ENCODE peak calls at places on chromosome 4, in ten cellular contexts. S is pancreas, J is K562, B is right lobe of liver, F is left lung, G is lower lobe of right lung, T is HCT116, R is thoracic aorta, C is aorta, Q is gastrocnemius medialis. H is an unnamed sample. For H3K27me3, the result is how much of the 10 kb centered on the place peaks cover.

GRCh38 chr4:153318696-153319320 is 25.7 kb upstream of the MND1 start:
- ATAC-seq in S (peak), J (peak), B (peak), F (peak), G (peak), T (peak), R (no peak), C (peak), Q (no peak), H (peak)

GRCh38 chr4:53205970-53206369 is 159.9 kb downstream of the SCFD2 start:
- ATAC-seq in S (no peak), J (no peak), B (no peak), F (no peak), G (no peak), T (no peak), R (no peak), C (no peak), Q (no peak), H (no peak)

GRCh38 chr4:128819082-128819742 is 9.7 kb downstream of the JADE1 start:
- ATAC-seq in S (no peak), J (peak), B (no peak), F (no peak), G (no peak), T (no peak), R (no peak), C (no peak), Q (no peak), H (no peak)

GRCh38 chr4:6387946-6388345 is 84.5 kb downstream of the PPP2R2C start:
- ATAC-seq in S (no peak), J (no peak), B (no peak), F (no peak), G (no peak), T (peak), R (no peak), C (no peak), Q (no peak), H (no peak)

GRCh38 chr4:182246401-182247205 is 3.4 kb downstream of the TENM3 start:
- ATAC-seq in S (no peak), J (no peak), B (no peak), F (no peak), G (no peak), T (no peak), R (no peak), C (no peak), Q (no peak), H (no peak)

GRCh38 chr4:82352825-82353370 is 20.9 kb downstream of the HNRNPD start:
- ATAC-seq in S (no peak), J (peak), B (no peak), F (no peak), G (no peak), T (no peak), R (no peak), C (no peak), Q (no peak), H (no peak)

GRCh38 chr4:87068591-87069021 is 133.8 kb downstream of the AFF1 start:
- ATAC-seq in S (peak), J (peak), B (no peak), F (peak), G (peak), T (no peak), R (no peak), C (no peak), Q (peak), H (no peak)

GRCh38 chr4:76198411-76199237 is 15.0 kb downstream of the SCARB2 start:
- ATAC-seq in S (peak), J (peak), B (peak), F (peak), G (peak), T (no peak), R (no peak), C (peak), Q (peak), H (peak)

GRCh38 chr4:131113273-131113672 is 2017.3 kb downstream of the C4orf33 start:
- ATAC-seq in S (peak), J (no peak), B (no peak), F (no peak), G (no peak), T (no peak), R (no peak), C (no peak), Q (no peak), H (no peak)

GRCh38 chr4:52366625-52367024 is 292.5 kb downstream of the USP46 start:
- ATAC-seq in S (no peak), J (no peak), B (no peak), F (no peak), G (no peak), T (no peak), R (no peak), C (no peak), Q (no peak), H (no peak)

GRCh38 chr4:26515936-26516335 is 25.7 kb upstream of the CCKAR start:
- ATAC-seq in S (no peak), J (no peak), B (no peak), F (no peak), G (no peak), T (no peak), R (no peak), C (no peak), Q (no peak), H (no peak)

GRCh38 chr4:1752284-1753041 is 31.1 kb downstream of the TACC3 start:
- ATAC-seq in S (peak), J (peak), B (peak), F (peak), G (peak), T (no peak), R (no peak), C (no peak), Q (no peak), H (no peak)

GRCh38 chr4:83552924-83553323 is 17.0 kb downstream of the GPAT3 start:
- ATAC-seq in S (no peak), J (peak), B (peak), F (no peak), G (no peak), T (peak), R (no peak), C (no peak), Q (no peak), H (no peak)

GRCh38 chr4:3820806-3821579 is 54.8 kb downstream of the ADRA2C start:
- ATAC-seq in S (no peak), J (no peak), B (no peak), F (no peak), G (no peak), T (no peak), R (no peak), C (no peak), Q (no peak), H (no peak)

GRCh38 chr4:182255421-182256190 is 12.4 kb downstream of the TENM3 start:
- ATAC-seq in S (no peak), J (no peak), B (peak), F (no peak), G (no peak), T (peak), R (no peak), C (no peak), Q (no peak), H (no peak)

GRCh38 chr4:151192556-151193235 is 84.3 kb upstream of the PRSS48 start:
- ATAC-seq in S (no peak), J (no peak), B (no peak), F (no peak), G (no peak), T (no peak), R (no peak), C (no peak), Q (no peak), H (no peak)

DNA sequence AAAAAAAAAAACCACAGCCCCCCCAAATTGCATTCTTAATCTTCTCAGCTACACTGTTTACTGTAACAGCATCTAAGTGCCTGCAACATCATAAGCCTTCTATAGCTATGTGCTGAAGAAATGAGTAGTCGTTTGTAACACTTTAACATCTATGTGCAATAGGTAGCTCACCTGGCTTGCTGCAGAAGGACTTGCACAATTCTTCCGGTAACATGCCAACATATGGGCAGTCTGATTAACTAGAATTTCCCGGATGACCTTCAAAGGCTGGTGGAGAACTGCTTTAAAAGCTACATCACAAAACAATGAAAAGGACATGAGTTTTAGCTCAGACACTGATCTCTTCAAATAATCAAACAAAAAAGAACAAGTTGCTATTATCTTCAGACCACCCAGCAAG is 52.9 kb downstream of the METTL14 start:
- ATAC-seq in S (no peak), J (no peak), B (peak), F (no peak), G (no peak), T (no peak), R (no peak), C (no peak), Q (no peak), H (no peak)
- H3K4me3 ChIP-seq in S (no peak), J (no peak), B (no peak), F (no peak), G (no peak), T (no peak), R (no peak), C (no peak), Q (no peak), H (no peak)

DNA sequence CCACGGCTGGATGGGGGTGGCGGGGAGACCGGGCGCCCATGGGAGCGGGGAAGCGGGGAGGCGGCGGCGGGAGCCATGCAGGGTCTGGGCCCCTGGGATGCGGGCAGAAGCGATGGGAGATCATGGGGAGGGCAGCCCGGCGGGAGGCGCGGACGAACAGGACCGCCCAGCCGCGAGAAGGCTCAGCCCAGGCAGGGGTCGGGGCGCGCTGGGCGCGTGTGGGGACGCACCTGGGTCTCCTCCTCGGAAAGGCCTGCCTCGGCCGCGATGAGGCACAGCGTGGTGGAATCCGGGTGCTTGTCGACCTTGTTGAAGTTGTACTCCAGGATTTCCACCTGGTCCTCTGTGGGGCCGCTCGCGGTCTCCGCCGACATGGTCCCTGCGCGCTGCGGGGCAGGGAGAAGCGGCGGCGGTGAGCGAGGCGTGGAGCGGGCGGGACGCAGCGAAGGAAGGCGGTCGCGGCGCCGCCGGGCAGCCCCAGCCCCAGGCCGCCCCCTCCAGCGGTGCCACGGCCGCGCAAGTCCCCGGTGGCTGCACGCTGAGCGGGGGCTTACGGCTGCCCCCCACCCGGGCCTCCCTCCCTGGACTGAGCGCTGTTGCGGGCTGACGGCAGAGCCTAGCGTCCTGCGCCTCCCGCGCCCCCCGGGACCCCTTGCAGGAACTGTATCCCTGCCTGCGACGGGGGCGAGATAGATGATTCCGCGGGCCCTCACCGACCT is 25.3 kb downstream of the HOPX start:
- ATAC-seq in S (no peak), J (no peak), B (peak), F (peak), G (peak), T (no peak), R (peak), C (peak), Q (peak), H (peak)
- H3K27me3 ChIP-seq in S (under half), J (under half), B (under half), F (half or more), G (under half), T (under half), R (under half), C (under half), Q (under half), H (half or more)

DNA sequence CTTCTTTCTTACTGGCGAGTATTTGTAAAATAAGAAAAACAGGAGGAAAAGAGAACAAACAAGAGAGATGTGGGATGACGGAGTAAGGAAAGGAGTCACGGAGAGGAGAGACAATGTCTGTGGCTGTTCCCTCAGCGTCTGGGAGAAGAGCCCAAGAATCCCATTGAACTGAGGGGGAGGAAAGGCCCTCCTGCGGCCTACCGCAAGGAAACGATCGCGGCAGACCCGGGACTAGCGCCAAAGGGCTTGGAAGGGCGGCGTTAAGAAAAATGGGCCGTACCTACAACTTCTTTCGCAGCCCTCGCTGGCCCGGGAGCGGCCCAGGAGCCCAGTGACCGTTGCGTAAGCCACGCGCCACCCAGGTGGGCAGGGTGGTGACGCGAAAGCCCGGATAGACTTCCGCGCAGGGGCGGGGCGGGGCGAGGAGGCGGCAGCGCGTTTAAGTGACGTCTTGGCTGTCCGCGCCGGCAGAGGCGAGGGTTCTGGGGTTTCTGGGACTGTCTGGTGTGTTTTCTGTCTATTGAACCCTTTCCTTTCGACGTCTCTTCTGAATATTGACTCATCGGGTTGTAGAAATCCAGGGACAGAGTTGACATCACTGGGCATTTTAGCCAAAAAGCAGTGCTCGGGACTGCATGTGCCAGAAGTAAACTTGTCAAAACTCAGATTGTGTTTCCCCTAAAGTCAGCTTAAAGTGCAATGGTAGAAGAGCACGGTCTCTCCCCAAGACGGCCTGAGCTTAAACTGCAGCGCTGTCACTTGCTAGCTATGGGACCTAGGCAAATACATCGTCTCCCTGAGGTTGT is at the start of gene SLC9B1:
- ATAC-seq in S (peak), J (peak), B (peak), F (peak), G (peak), T (peak), R (peak), C (peak), Q (peak), H (peak)
- H3K4me3 ChIP-seq in S (peak), J (peak), B (peak), F (peak), G (peak), T (peak), R (peak), C (peak), Q (peak), H (peak)

GRCh38 chr4:133152330-133152791 is 3.3 kb downstream of the PCDH10 start:
- ATAC-seq in S (no peak), J (no peak), B (no peak), F (no peak), G (no peak), T (no peak), R (no peak), C (no peak), Q (no peak), H (no peak)
- H3K27me3 ChIP-seq in S (half or more), J (under half), B (under half), F (half or more), G (half or more), T (under half), R (under half), C (under half), Q (half or more), H (under half)

DNA sequence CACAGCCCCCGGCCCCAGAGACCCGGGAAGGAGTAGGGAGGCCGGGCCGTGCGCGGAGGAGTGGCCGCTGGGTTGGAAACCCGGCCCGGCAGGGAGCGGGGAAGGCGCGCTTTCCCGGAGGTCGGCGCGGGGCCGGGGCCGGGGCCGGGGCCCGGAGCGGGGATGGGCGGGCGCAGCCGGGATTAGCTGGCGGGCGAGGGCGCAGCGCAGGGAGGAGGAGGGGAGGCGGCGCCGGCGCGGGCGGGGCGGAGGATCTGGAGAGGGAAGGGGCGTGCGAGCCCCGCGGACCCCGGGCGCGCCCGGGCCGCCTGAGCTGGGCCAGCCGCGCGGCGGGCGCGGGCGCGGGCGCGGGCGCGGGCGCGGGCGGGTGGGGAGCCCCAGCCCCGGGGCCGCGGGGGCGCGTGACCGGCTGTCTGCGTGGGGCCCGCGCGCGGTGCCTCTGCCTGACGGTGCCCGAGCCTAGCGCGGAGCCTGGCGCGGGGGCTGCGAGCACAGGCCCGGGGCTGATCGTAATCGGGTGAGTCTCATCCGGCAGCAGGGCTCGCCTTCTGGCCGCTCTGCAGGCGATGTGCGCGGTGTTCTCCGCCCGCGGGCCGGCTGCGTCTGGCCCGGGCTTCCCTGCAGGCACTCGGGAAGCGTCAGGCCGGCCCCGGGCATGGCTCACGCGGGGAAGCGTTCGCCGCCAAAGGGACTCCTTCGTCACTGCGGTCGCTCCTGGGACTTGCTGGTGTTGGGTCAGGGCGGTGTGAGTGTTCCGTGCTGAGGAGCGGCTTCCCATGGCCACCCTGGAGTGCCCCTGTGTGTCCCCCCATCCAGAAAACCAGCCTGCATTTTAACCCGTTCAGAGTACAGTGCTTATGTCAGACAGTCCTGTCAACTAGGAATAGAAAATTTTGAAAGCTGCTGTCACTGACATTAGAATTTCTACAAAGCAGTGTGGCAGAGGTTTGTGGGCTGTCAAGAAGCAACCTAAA is 40.4 kb downstream of the FAM149A start:
- ATAC-seq in S (peak), J (peak), B (peak), F (peak), G (peak), T (peak), R (peak), C (peak), Q (peak), H (peak)
- H3K4me3 ChIP-seq in S (peak), J (no peak), B (peak), F (peak), G (peak), T (peak), R (peak), C (peak), Q (peak), H (peak)

DNA sequence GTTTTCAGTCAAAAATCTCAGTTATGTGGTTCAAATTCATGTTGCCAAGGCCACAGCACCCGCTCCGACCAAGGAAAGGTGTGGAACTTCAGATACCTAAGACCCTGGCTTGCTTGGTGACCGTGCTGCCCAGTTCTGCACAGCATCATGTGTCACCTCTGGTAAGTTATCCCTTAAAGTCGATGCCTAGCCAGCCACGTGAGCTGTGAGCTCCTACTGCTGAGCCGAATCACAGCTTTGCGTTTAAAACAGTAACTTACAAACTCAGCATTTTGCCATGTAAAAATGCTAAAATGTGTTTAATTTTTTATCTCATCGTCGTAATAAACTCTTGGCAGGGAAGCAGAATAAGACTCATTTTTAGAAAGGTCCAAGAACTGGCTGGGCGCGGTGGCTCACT is 5.3 kb downstream of the TMEM271 start:
- ATAC-seq in S (no peak), J (no peak), B (no peak), F (no peak), G (no peak), T (no peak), R (no peak), C (no peak), Q (no peak), H (no peak)
- H3K27me3 ChIP-seq in S (under half), J (under half), B (under half), F (half or more), G (under half), T (under half), R (under half), C (under half), Q (under half), H (half or more)

H was measured in gastroesophageal sphincter.